ENCODE peak calls at places on chromosomes 1 and 21, in nine cellular contexts. C is ACHN; M is adrenal gland; G is GM23248; Q is Ammon's horn; P is heart right ventricle; K is Daoy; J is psoas muscle; V is CD4-positive, alpha-beta T cell. H is an unnamed sample.
A peak's percentile ranks its signal among the peaks of the same experiment; 100 is the strongest.

GRCh38 chr21:34912022-34912933 is 136.8 kb downstream of the RUNX1 start:
- DNase-seq in M (no peak), C (no peak), J (no peak), P (no peak), G (peak; percentile 20), V (no peak), K (no peak), Q (no peak), H (no peak)

GRCh38 chr1:58290685-58291372 is 255.7 kb downstream of the OMA1 start:
- DNase-seq in M (peak; percentile 34), G (peak; percentile 47), C (peak; percentile 39), K (peak; percentile 5), P (no peak), J (no peak), V (no peak), Q (no peak), H (no peak)

GRCh38 chr21:44510508-44511218 is 29.3 kb downstream of the KRTAP10-1 start:
- DNase-seq in Q (peak; percentile 14), K (peak; percentile 79), G (peak; percentile 62), M (peak; percentile 34), C (peak; percentile 47), P (peak; percentile 60), V (peak; percentile 77), J (peak; percentile 60), H (peak; percentile 40)

GRCh38 chr21:46109251-46110221 is 11.6 kb downstream of the COL6A2 start:
- DNase-seq in M (no peak), P (peak; percentile 14), C (no peak), G (no peak), V (no peak), K (no peak), Q (no peak), J (peak; percentile 48), H (peak; percentile 60)

GRCh38 chr1:168509875-168510594 is 33.8 kb downstream of the XCL2 start:
- DNase-seq in V (no peak), M (no peak), K (no peak), C (no peak), P (no peak), J (no peak), Q (no peak), G (no peak), H (no peak)

GRCh38 chr1:193471981-193472380 is 285.6 kb upstream of the B3GALT2 start:
- DNase-seq in V (no peak), J (no peak), Q (no peak), G (no peak), P (no peak), M (no peak), C (no peak), K (no peak), H (no peak)

GRCh38 chr1:225882699-225883615 is 777 bp upstream of the TMEM63A start:
- DNase-seq in Q (peak; percentile 46), K (peak; percentile 50), M (peak; percentile 72), C (peak; percentile 70), P (peak; percentile 68), J (peak; percentile 71), G (peak; percentile 77), V (peak; percentile 35), H (peak; percentile 89)

GRCh38 chr1:89610457-89610991 is 22.4 kb upstream of the LRRC8C start:
- DNase-seq in V (peak; percentile 54), G (no peak), M (no peak), C (no peak), K (no peak), J (peak; percentile 43), Q (no peak), P (no peak), H (no peak)

GRCh38 chr1:87042127-87042811 is 127.8 kb downstream of the HS2ST1 start:
- DNase-seq in V (no peak), P (no peak), G (no peak), M (no peak), K (no peak), Q (no peak), C (no peak), J (no peak), H (no peak)

GRCh38 chr1:226082959-226083302 is 20.4 kb downstream of the H3-3A start:
- DNase-seq in G (peak; percentile 83), J (peak; percentile 81), V (no peak), Q (peak; percentile 47), M (peak; percentile 68), C (peak; percentile 65), K (peak; percentile 42), P (peak; percentile 69), H (peak; percentile 67)

GRCh38 chr21:23743821-23744220 is 1863.5 kb downstream of the MRPL39 start:
- DNase-seq in P (no peak), C (no peak), M (no peak), V (no peak), G (no peak), K (no peak), Q (no peak), J (no peak), H (no peak)

GRCh38 chr1:203351037-203351625 is at the start of gene FMOD:
- DNase-seq in G (peak; percentile 74), C (no peak), Q (no peak), K (no peak), P (peak; percentile 38), M (peak; percentile 47), V (no peak), J (peak; percentile 77), H (peak; percentile 87)

GRCh38 chr1:19687414-19687813 is 22.7 kb downstream of the HTR6 start:
- DNase-seq in P (no peak), J (no peak), G (no peak), C (no peak), Q (no peak), V (no peak), M (no peak), K (no peak), H (no peak)

GRCh38 chr21:34204481-34205439 is 131.4 kb downstream of the MRPS6 start:
- DNase-seq in C (no peak), G (no peak), J (no peak), Q (no peak), M (no peak), K (no peak), P (no peak), V (no peak), H (no peak)

GRCh38 chr1:156556354-156556753 is 16.0 kb downstream of the IQGAP3 start:
- DNase-seq in P (no peak), J (no peak), G (no peak), Q (no peak), C (no peak), K (no peak), V (no peak), M (no peak), H (no peak)

GRCh38 chr1:82392513-82392912 is 591.8 kb downstream of the ADGRL2 start:
- DNase-seq in M (no peak), G (peak; percentile 21), V (no peak), K (peak; percentile 47), C (no peak), P (no peak), J (no peak), Q (no peak), H (no peak)

GRCh38 chr1:88394958-88395357 is 289.1 kb upstream of the PKN2 start:
- DNase-seq in V (no peak), J (no peak), K (no peak), M (no peak), Q (no peak), G (no peak), C (no peak), P (no peak), H (no peak)

GRCh38 chr1:117096871-117097842 is 24.4 kb downstream of the TRIM45 start:
- DNase-seq in J (no peak), V (no peak), P (no peak), K (peak; percentile 44), M (no peak), Q (no peak), C (no peak), G (peak; percentile 36), H (no peak)

GRCh38 chr1:1483714-1484113 is 12.1 kb downstream of the ATAD3B start:
- DNase-seq in Q (no peak), V (no peak), K (no peak), J (no peak), P (no peak), M (no peak), C (no peak), G (no peak), H (no peak)

H was measured in right cardiac atrium.